ENCODE peak calls at places on chromosomes 5 and 9, in seven cellular contexts. A is prostate gland, Y is stomach, I is breast epithelium, X is spleen, R is SK-N-SH, P is H1. B is an unnamed sample.

GRCh38 chr5:171405615-171406014 is 13.8 kb upstream of the FGF18 start:
- DNase-seq in I (no peak), X (no peak), A (no peak), P (no peak), R (peak), Y (no peak), B (no peak)

GRCh38 chr5:55497712-55498111 is 37.1 kb downstream of the PLPP1 start:
- DNase-seq in P (no peak), R (no peak), X (no peak), I (no peak), A (no peak), Y (no peak), B (no peak)

GRCh38 chr9:15357050-15357653 is 50.1 kb upstream of the TTC39B start:
- DNase-seq in R (no peak), P (peak), I (no peak), A (no peak), X (no peak), Y (peak), B (peak)

GRCh38 chr9:18985464-18985951 is 47.5 kb downstream of the SAXO1 start:
- DNase-seq in Y (peak), P (no peak), A (peak), X (no peak), I (peak), R (no peak), B (no peak)

GRCh38 chr9:129822825-129823162 is 1.1 kb downstream of the TOR1A start:
- DNase-seq in I (no peak), Y (no peak), P (no peak), A (no peak), X (no peak), R (no peak), B (no peak)

GRCh38 chr5:134000696-134001453 is 3.9 kb downstream of the VDAC1 start:
- DNase-seq in A (no peak), R (no peak), Y (no peak), X (peak), P (no peak), I (no peak), B (no peak)

GRCh38 chr5:126351138-126351537 is 72.1 kb upstream of the GRAMD2B start:
- DNase-seq in Y (no peak), I (no peak), A (no peak), X (no peak), R (no peak), P (no peak), B (no peak)

GRCh38 chr5:73759771-73760170 is 133.8 kb downstream of the ARHGEF28 start:
- DNase-seq in R (no peak), X (no peak), I (no peak), Y (no peak), A (no peak), P (no peak), B (no peak)

GRCh38 chr5:5315068-5315835 is 107.2 kb upstream of the ICE1 start:
- DNase-seq in Y (no peak), R (no peak), A (no peak), P (no peak), X (no peak), I (no peak), B (no peak)

GRCh38 chr9:5951686-5952211 is 61.1 kb downstream of the MLANA start:
- DNase-seq in R (no peak), P (no peak), I (no peak), A (no peak), X (no peak), Y (no peak), B (no peak)

GRCh38 chr5:94562327-94562971 is 56.0 kb downstream of the KIAA0825 start:
- DNase-seq in R (no peak), X (no peak), A (no peak), I (no peak), P (no peak), Y (no peak), B (no peak)

GRCh38 chr9:121947683-121948300 is 145.3 kb downstream of the TTLL11 start:
- DNase-seq in R (no peak), A (no peak), X (no peak), I (no peak), P (no peak), Y (no peak), B (no peak)

GRCh38 chr9:96206156-96206751 is 95.7 kb downstream of the HSD17B3 start:
- DNase-seq in A (no peak), P (no peak), Y (no peak), I (no peak), R (no peak), X (no peak), B (peak)

GRCh38 chr9:89564257-89564878 is 40.4 kb upstream of the GADD45G start:
- DNase-seq in P (peak), R (peak), X (peak), Y (no peak), I (no peak), A (no peak), B (no peak)

GRCh38 chr5:162189719-162190118 is 122.1 kb downstream of the GABRG2 start:
- DNase-seq in X (no peak), I (no peak), R (no peak), A (no peak), Y (no peak), P (no peak), B (no peak)

GRCh38 chr9:88870627-88871026 is 120.6 kb upstream of the S1PR3 start:
- DNase-seq in P (no peak), Y (no peak), A (no peak), X (no peak), I (no peak), R (no peak), B (peak)

GRCh38 chr9:123687246-123687721 is 242.6 kb downstream of the DENND1A start:
- DNase-seq in X (no peak), R (no peak), A (no peak), I (no peak), Y (peak), P (no peak), B (no peak)

GRCh38 chr9:1303911-1304310 is 253.8 kb downstream of the DMRT2 start:
- DNase-seq in X (no peak), R (no peak), Y (no peak), I (no peak), P (no peak), A (no peak), B (no peak)

GRCh38 chr9:99177576-99178365 is 44.0 kb downstream of the ALG2 start:
- DNase-seq in R (no peak), X (no peak), Y (no peak), P (no peak), I (no peak), A (no peak), B (no peak)

GRCh38 chr5:72152506-72152905 is 45.2 kb downstream of the MAP1B start:
- DNase-seq in R (no peak), I (no peak), Y (no peak), A (no peak), X (no peak), P (no peak), B (peak)

GRCh38 chr9:19720374-19720773 is 68.5 kb downstream of the SLC24A2 start:
- DNase-seq in A (no peak), Y (no peak), X (no peak), P (no peak), R (no peak), I (no peak), B (no peak)

GRCh38 chr5:675876-676698 is 17.1 kb downstream of the TPPP start:
- DNase-seq in X (peak), Y (peak), I (no peak), A (no peak), R (no peak), P (peak), B (peak)

GRCh38 chr5:99724732-99725131 is 795.9 kb upstream of the CHD1 start:
- DNase-seq in A (no peak), P (no peak), Y (no peak), R (no peak), I (no peak), X (no peak), B (no peak)

GRCh38 chr9:92807757-92808725 is 43.4 kb upstream of the BICD2 start:
- DNase-seq in I (no peak), X (peak), A (no peak), P (peak), Y (no peak), R (peak), B (peak)

GRCh38 chr5:152262667-152263066 is 142.4 kb downstream of the NMUR2 start:
- DNase-seq in A (no peak), R (no peak), P (no peak), Y (no peak), X (no peak), I (no peak), B (no peak)

GRCh38 chr9:94680621-94681020 is 41.3 kb upstream of the FBP1 start:
- DNase-seq in R (no peak), A (no peak), P (no peak), X (no peak), Y (no peak), I (no peak), B (no peak)

GRCh38 chr9:95268681-95269080 is 48.8 kb downstream of the FANCC start:
- DNase-seq in R (peak), X (no peak), Y (no peak), P (no peak), I (no peak), A (peak), B (no peak)

GRCh38 chr5:6995115-6995514 is 281.9 kb downstream of the TENT4A start:
- DNase-seq in R (no peak), Y (no peak), I (no peak), P (no peak), A (no peak), X (no peak), B (no peak)

GRCh38 chr5:139197710-139198669 is at the start of gene SIL1:
- DNase-seq in I (peak), R (peak), A (peak), Y (peak), X (peak), P (peak), B (peak)

GRCh38 chr5:139369181-139369580 is 13.9 kb downstream of the SLC23A1 start:
- DNase-seq in P (no peak), Y (no peak), X (no peak), I (no peak), R (no peak), A (no peak), B (no peak)

GRCh38 chr9:133489253-133490190 is 10.6 kb upstream of the SLC2A6 start:
- DNase-seq in P (no peak), I (no peak), R (no peak), X (peak), A (no peak), Y (no peak), B (peak)

GRCh38 chr9:88555581-88555980 is 20.6 kb downstream of the NXNL2 start:
- DNase-seq in I (no peak), R (no peak), P (no peak), X (no peak), A (no peak), Y (no peak), B (peak)

GRCh38 chr5:95369796-95370195 is 21.4 kb upstream of the FAM81B start:
- DNase-seq in A (no peak), P (no peak), X (no peak), Y (no peak), R (no peak), I (no peak), B (no peak)

GRCh38 chr5:151158287-151158661 is 695 bp upstream of the ANXA6 start:
- DNase-seq in A (no peak), I (no peak), P (peak), Y (no peak), X (no peak), R (no peak), B (no peak)

GRCh38 chr9:15724006-15724405 is 171.2 kb downstream of the CCDC171 start:
- DNase-seq in A (no peak), I (no peak), Y (no peak), P (no peak), X (no peak), R (no peak), B (no peak)

GRCh38 chr9:74107692-74108091 is 389.4 kb upstream of the RORB start:
- DNase-seq in X (no peak), I (no peak), P (no peak), R (no peak), Y (no peak), A (no peak), B (no peak)
- TF ChIP-seq POLR2AphosphoS5 in X (no peak), I (no peak), P (no peak), R (no peak), Y (no peak), A (no peak), B (no peak)

GRCh38 chr9:125183054-125183453 is 6.5 kb downstream of the PPP6C start:
- DNase-seq in P (no peak), I (no peak), X (no peak), R (no peak), A (no peak), Y (no peak), B (no peak)
- TF ChIP-seq POLR2AphosphoS5 in P (no peak), I (no peak), X (no peak), R (no peak), A (no peak), Y (no peak), B (no peak)

DNA sequence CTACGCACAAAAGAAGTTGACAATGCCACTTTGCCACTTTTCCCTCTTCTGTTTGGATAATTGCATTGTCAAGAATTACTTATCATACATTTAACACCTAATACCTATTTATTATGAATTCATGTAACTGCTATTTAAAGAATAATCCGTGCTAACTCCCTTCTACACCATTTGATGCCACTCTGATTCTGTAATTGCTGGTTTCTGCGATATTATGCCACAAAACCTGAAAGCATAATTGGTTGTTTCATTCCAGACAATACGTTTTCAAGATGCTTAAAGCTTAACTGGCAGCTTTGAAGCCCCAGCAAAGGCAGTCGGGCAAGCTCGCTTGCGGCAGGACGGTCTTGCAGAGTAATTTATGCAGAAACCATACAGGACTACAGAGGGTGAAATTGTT is 277.7 kb downstream of the MSX2 start:
- DNase-seq in R (no peak), I (no peak), Y (no peak), A (no peak), X (no peak), P (no peak), B (no peak)
- TF ChIP-seq POLR2AphosphoS5 in R (no peak), I (no peak), Y (no peak), A (no peak), X (no peak), P (no peak), B (no peak)

GRCh38 chr9:120944434-120945125 is 18.0 kb upstream of the TRAF1 start:
- DNase-seq in P (no peak), X (no peak), A (no peak), Y (no peak), R (no peak), I (no peak), B (no peak)

GRCh38 chr9:120946259-120946658 is 19.7 kb upstream of the TRAF1 start:
- DNase-seq in I (no peak), R (no peak), X (no peak), P (no peak), Y (no peak), A (no peak), B (no peak)

GRCh38 chr9:120940573-120940972 is 14.0 kb upstream of the TRAF1 start:
- DNase-seq in Y (no peak), R (no peak), A (no peak), I (no peak), P (no peak), X (no peak), B (peak)

GRCh38 chr9:120941046-120941770 is 14.6 kb upstream of the TRAF1 start:
- DNase-seq in A (no peak), I (no peak), P (no peak), Y (no peak), X (no peak), R (no peak), B (no peak)

GRCh38 chr9:120942186-120943001 is 15.8 kb upstream of the TRAF1 start:
- DNase-seq in R (no peak), A (peak), I (no peak), X (no peak), Y (no peak), P (no peak), B (peak)
- TF ChIP-seq POLR2AphosphoS5 in R (no peak), A (peak), I (no peak), X (no peak), Y (no peak), P (no peak), B (no peak)

B was measured in upper lobe of left lung.